ENCODE peak calls at places on chromosomes 1 and 21, in five cellular contexts. R is activated naive CD8-positive, alpha-beta T cell treated with anti-CD3 and anti-CD28 coated beads, Interleukin-2, amount 50 U/mL, for 24 hours; B is NCI-H1092; H is H54; K is uterus. V is an unnamed sample.
A peak's percentile ranks its signal among the peaks of the same experiment; 100 is the strongest.

GRCh38 chr1:2155147-2155598 is 39.4 kb downstream of the FAAP20 start:
- DNase-seq in R (no peak), B (no peak), H (no peak), K (no peak), V (no peak)

GRCh38 chr1:3477241-3478109 is 23.0 kb downstream of the ARHGEF16 start:
- DNase-seq in R (no peak), B (no peak), H (peak; percentile 52), K (no peak), V (no peak)

GRCh38 chr21:38614558-38614957 is 116.3 kb upstream of the ERG start:
- DNase-seq in R (no peak), B (no peak), H (no peak), K (no peak), V (no peak)

GRCh38 chr1:151581946-151582345 is 29.9 kb upstream of the SNX27 start:
- DNase-seq in R (no peak), B (no peak), H (no peak), K (no peak), V (no peak)

GRCh38 chr1:244952940-244953339 is 88.6 kb upstream of the HNRNPU start:
- DNase-seq in R (no peak), B (no peak), H (no peak), K (no peak), V (no peak)

GRCh38 chr1:240343966-240344365 is 252.3 kb downstream of the FMN2 start:
- DNase-seq in R (no peak), B (no peak), H (no peak), K (no peak), V (no peak)

GRCh38 chr1:178004926-178005391 is 35.1 kb upstream of the SEC16B start:
- DNase-seq in R (no peak), B (no peak), H (no peak), K (no peak), V (no peak)

GRCh38 chr1:169491845-169492281 is 6.1 kb upstream of the SLC19A2 start:
- DNase-seq in R (peak; percentile 27), B (no peak), H (no peak), K (no peak), V (peak; percentile 26)

GRCh38 chr1:234536756-234537155 is 57.8 kb upstream of the TARBP1 start:
- DNase-seq in R (no peak), B (no peak), H (no peak), K (no peak), V (no peak)

GRCh38 chr1:234699795-234700665 is 90.1 kb upstream of the IRF2BP2 start:
- DNase-seq in R (no peak), B (no peak), H (peak; percentile 55), K (peak; percentile 46), V (no peak)

GRCh38 chr1:169238506-169238905 is 129.1 kb downstream of the NME7 start:
- DNase-seq in R (no peak), B (no peak), H (no peak), K (no peak), V (no peak)

GRCh38 chr1:232627645-232628334 is 2.1 kb downstream of the SIPA1L2 start:
- DNase-seq in R (no peak), B (peak; percentile 43), H (peak; percentile 24), K (no peak), V (no peak)

GRCh38 chr21:19322360-19322759 is 918.8 kb upstream of the TMPRSS15 start:
- DNase-seq in R (no peak), B (no peak), H (no peak), K (no peak), V (no peak)

GRCh38 chr1:30521261-30521865 is 202.0 kb downstream of the MATN1 start:
- DNase-seq in R (no peak), B (no peak), H (no peak), K (no peak), V (no peak)

GRCh38 chr1:160681067-160681890 is 30.3 kb downstream of the CD48 start:
- DNase-seq in R (peak; percentile 87), B (no peak), H (peak; percentile 73), K (peak; percentile 16), V (peak; percentile 88)

GRCh38 chr1:182990413-182991144 is 32.6 kb upstream of the LAMC1 start:
- DNase-seq in R (no peak), B (no peak), H (no peak), K (peak; percentile 18), V (no peak)

GRCh38 chr1:168057921-168058320 is 78.8 kb downstream of the GPR161 start:
- DNase-seq in R (no peak), B (no peak), H (no peak), K (no peak), V (no peak)

GRCh38 chr1:43791243-43791642 is 83.9 kb downstream of the ST3GAL3 start:
- DNase-seq in R (no peak), B (no peak), H (no peak), K (no peak), V (no peak)

GRCh38 chr1:34918609-34919561 is 10.6 kb downstream of the DLGAP3 start:
- DNase-seq in R (peak; percentile 12), B (peak; percentile 79), H (no peak), K (no peak), V (peak; percentile 16)

GRCh38 chr1:32020338-32020737 is 6.7 kb downstream of the KHDRBS1 start:
- DNase-seq in R (no peak), B (no peak), H (no peak), K (no peak), V (no peak)

GRCh38 chr21:17585875-17586450 is 26.7 kb downstream of the BTG3 start:
- DNase-seq in R (no peak), B (peak; percentile 13), H (peak; percentile 26), K (no peak), V (no peak)

GRCh38 chr21:24895885-24896734 is 711.2 kb downstream of the MRPL39 start:
- DNase-seq in R (no peak), B (peak; percentile 9), H (no peak), K (no peak), V (peak; percentile 3)

GRCh38 chr1:153697873-153698647 is 19.6 kb downstream of the NPR1 start:
- DNase-seq in R (no peak), B (no peak), H (no peak), K (peak; percentile 86), V (peak; percentile 10)

GRCh38 chr1:110200666-110201065 is 9.4 kb upstream of the KCNC4 start:
- DNase-seq in R (no peak), B (no peak), H (no peak), K (no peak), V (no peak)

GRCh38 chr21:27814226-27814625 is 847.3 kb upstream of the ADAMTS5 start:
- DNase-seq in R (no peak), B (no peak), H (no peak), K (no peak), V (no peak)

GRCh38 chr1:44501022-44501910 is 96.2 kb downstream of the RNF220 start:
- DNase-seq in R (no peak), B (no peak), H (no peak), K (no peak), V (no peak)

GRCh38 chr1:21882721-21883415 is 54.2 kb downstream of the HSPG2 start:
- DNase-seq in R (no peak), B (no peak), H (no peak), K (no peak), V (no peak)

GRCh38 chr1:51071291-51071690 is 30.7 kb upstream of the C1orf185 start:
- DNase-seq in R (no peak), B (no peak), H (no peak), K (no peak), V (no peak)

GRCh38 chr1:28176492-28177470 is at the start of gene PTAFR:
- DNase-seq in R (no peak), B (no peak), H (no peak), K (no peak), V (no peak)

GRCh38 chr1:51061231-51061943 is 40.6 kb upstream of the C1orf185 start:
- DNase-seq in R (no peak), B (no peak), H (no peak), K (no peak), V (no peak)

GRCh38 chr1:39195166-39196111 is 9.1 kb upstream of the MACF1 start:
- DNase-seq in R (no peak), B (no peak), H (no peak), K (no peak), V (no peak)

GRCh38 chr1:211577277-211577825 is 1.6 kb downstream of the SLC30A1 start:
- DNase-seq in R (no peak), B (no peak), H (no peak), K (no peak), V (no peak)

GRCh38 chr1:223846668-223847007 is 891 bp upstream of the TP53BP2 start:
- DNase-seq in R (peak; percentile 23), B (no peak), H (no peak), K (peak; percentile 44), V (no peak)